ENCODE peak calls at places on chromosomes 2 and 18, in five cellular contexts. One of them, this sample, is unnamed.
A peak's percentile ranks its signal among the peaks of the same experiment; 100 is the strongest.

GRCh38 chr2:227884511-227884947 is 13.1 kb downstream of the DAW1 start:
- DNase-seq in fibroblast of villous mesenchyme: peak; percentile 77
- DNase-seq in pancreas: peak; percentile 91
- DNase-seq in CD8-positive, alpha-beta T cell: peak; percentile 36
- DNase-seq in lower lobe of right lung: peak; percentile 84
- DNase-seq in this sample: peak; percentile 76

GRCh38 chr2:96136123-96136720 is 2.1 kb downstream of the ASTL start:
- DNase-seq in fibroblast of villous mesenchyme: no peak
- DNase-seq in pancreas: no peak
- DNase-seq in CD8-positive, alpha-beta T cell: no peak
- DNase-seq in lower lobe of right lung: no peak
- DNase-seq in this sample: no peak

GRCh38 chr18:41745166-41746049 is 209.6 kb upstream of the PIK3C3 start:
- DNase-seq in fibroblast of villous mesenchyme: peak; percentile 41
- DNase-seq in pancreas: peak; percentile 60
- DNase-seq in CD8-positive, alpha-beta T cell: no peak
- DNase-seq in lower lobe of right lung: no peak
- DNase-seq in this sample: peak; percentile 46

GRCh38 chr2:212709287-212709686 is 170.7 kb upstream of the ERBB4 start:
- DNase-seq in fibroblast of villous mesenchyme: no peak
- DNase-seq in pancreas: no peak
- DNase-seq in CD8-positive, alpha-beta T cell: no peak
- DNase-seq in lower lobe of right lung: no peak
- DNase-seq in this sample: no peak

GRCh38 chr2:20135631-20136050 is 84.2 kb upstream of the LAPTM4A start:
- DNase-seq in fibroblast of villous mesenchyme: peak; percentile 70
- DNase-seq in pancreas: peak; percentile 85
- DNase-seq in CD8-positive, alpha-beta T cell: peak; percentile 19
- DNase-seq in lower lobe of right lung: peak; percentile 80
- DNase-seq in this sample: no peak

GRCh38 chr2:152016175-152017120 is 82.4 kb downstream of the CACNB4 start:
- DNase-seq in fibroblast of villous mesenchyme: no peak
- DNase-seq in pancreas: no peak
- DNase-seq in CD8-positive, alpha-beta T cell: no peak
- DNase-seq in lower lobe of right lung: no peak
- DNase-seq in this sample: no peak

GRCh38 chr2:15677141-15677911 is 85.7 kb downstream of the DDX1 start:
- DNase-seq in fibroblast of villous mesenchyme: peak; percentile 8
- DNase-seq in pancreas: no peak
- DNase-seq in CD8-positive, alpha-beta T cell: no peak
- DNase-seq in lower lobe of right lung: no peak
- DNase-seq in this sample: peak; percentile 25

GRCh38 chr2:99809259-99809900 is 319.6 kb upstream of the REV1 start:
- DNase-seq in fibroblast of villous mesenchyme: no peak
- DNase-seq in pancreas: no peak
- DNase-seq in CD8-positive, alpha-beta T cell: no peak
- DNase-seq in lower lobe of right lung: no peak
- DNase-seq in this sample: no peak

GRCh38 chr2:238615187-238615586 is 188.5 kb downstream of the ASB1 start:
- DNase-seq in fibroblast of villous mesenchyme: no peak
- DNase-seq in pancreas: no peak
- DNase-seq in CD8-positive, alpha-beta T cell: no peak
- DNase-seq in lower lobe of right lung: no peak
- DNase-seq in this sample: no peak

GRCh38 chr2:128394004-128394730 is 75.5 kb upstream of the HS6ST1 start:
- DNase-seq in fibroblast of villous mesenchyme: no peak
- DNase-seq in pancreas: peak; percentile 45
- DNase-seq in CD8-positive, alpha-beta T cell: no peak
- DNase-seq in lower lobe of right lung: no peak
- DNase-seq in this sample: no peak

GRCh38 chr18:78032574-78032973 is 782.9 kb downstream of the GALR1 start:
- DNase-seq in fibroblast of villous mesenchyme: no peak
- DNase-seq in pancreas: no peak
- DNase-seq in CD8-positive, alpha-beta T cell: no peak
- DNase-seq in lower lobe of right lung: no peak
- DNase-seq in this sample: no peak

GRCh38 chr2:195710407-195710806 is 53.4 kb downstream of the SLC39A10 start:
- DNase-seq in fibroblast of villous mesenchyme: peak; percentile 86
- DNase-seq in pancreas: no peak
- DNase-seq in CD8-positive, alpha-beta T cell: no peak
- DNase-seq in lower lobe of right lung: no peak
- DNase-seq in this sample: no peak

GRCh38 chr2:38712413-38712812 is 38.7 kb downstream of the SRSF7 start:
- DNase-seq in fibroblast of villous mesenchyme: no peak
- DNase-seq in pancreas: no peak
- DNase-seq in CD8-positive, alpha-beta T cell: no peak
- DNase-seq in lower lobe of right lung: no peak
- DNase-seq in this sample: no peak

GRCh38 chr18:22223961-22224322 is 54.6 kb downstream of the GATA6 start:
- DNase-seq in fibroblast of villous mesenchyme: no peak
- DNase-seq in pancreas: no peak
- DNase-seq in CD8-positive, alpha-beta T cell: no peak
- DNase-seq in lower lobe of right lung: no peak
- DNase-seq in this sample: no peak

GRCh38 chr2:223051580-223052375 is at the start of gene KCNE4:
- DNase-seq in fibroblast of villous mesenchyme: peak; percentile 81
- DNase-seq in pancreas: no peak
- DNase-seq in CD8-positive, alpha-beta T cell: no peak
- DNase-seq in lower lobe of right lung: no peak
- DNase-seq in this sample: no peak

GRCh38 chr2:223053431-223054192 is 1.6 kb downstream of the KCNE4 start:
- DNase-seq in fibroblast of villous mesenchyme: no peak
- DNase-seq in pancreas: no peak
- DNase-seq in CD8-positive, alpha-beta T cell: no peak
- DNase-seq in lower lobe of right lung: no peak
- DNase-seq in this sample: no peak

GRCh38 chr2:223050900-223051299 is 1.1 kb upstream of the KCNE4 start:
- DNase-seq in fibroblast of villous mesenchyme: peak; percentile 53
- DNase-seq in pancreas: no peak
- DNase-seq in CD8-positive, alpha-beta T cell: no peak
- DNase-seq in lower lobe of right lung: no peak
- DNase-seq in this sample: peak; percentile 27

GRCh38 chr2:223054193-223054781 is 2.3 kb downstream of the KCNE4 start:
- DNase-seq in fibroblast of villous mesenchyme: peak; percentile 87
- DNase-seq in pancreas: no peak
- DNase-seq in CD8-positive, alpha-beta T cell: no peak
- DNase-seq in lower lobe of right lung: no peak
- DNase-seq in this sample: no peak

DNA sequence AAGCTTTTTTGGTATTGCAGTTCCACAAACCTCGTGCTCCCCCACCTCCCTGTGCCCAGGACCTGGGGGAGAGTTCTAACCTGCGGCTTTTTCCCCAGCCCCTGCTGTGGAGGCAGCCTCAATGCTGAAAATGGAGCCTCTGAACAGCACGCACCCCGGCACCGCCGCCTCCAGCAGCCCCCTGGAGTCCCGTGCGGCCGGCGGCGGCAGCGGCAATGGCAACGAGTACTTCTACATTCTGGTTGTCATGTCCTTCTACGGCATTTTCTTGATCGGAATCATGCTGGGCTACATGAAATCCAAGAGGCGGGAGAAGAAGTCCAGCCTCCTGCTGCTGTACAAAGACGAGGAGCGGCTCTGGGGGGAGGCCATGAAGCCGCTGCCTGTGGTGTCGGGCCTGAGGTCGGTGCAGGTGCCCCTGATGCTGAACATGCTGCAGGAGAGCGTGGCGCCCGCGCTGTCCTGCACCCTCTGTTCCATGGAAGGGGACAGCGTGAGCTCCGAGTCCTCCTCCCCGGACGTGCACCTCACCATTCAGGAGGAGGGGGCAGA is 796 bp downstream of the KCNE4 start:
- DNase-seq in fibroblast of villous mesenchyme: peak; percentile 29
- DNase-seq in pancreas: no peak
- DNase-seq in CD8-positive, alpha-beta T cell: no peak
- DNase-seq in lower lobe of right lung: no peak
- DNase-seq in this sample: no peak
- H3K4me3 ChIP-seq in fibroblast of villous mesenchyme: peak overlapping the region; percentile 60
- H3K4me3 ChIP-seq in pancreas: peak overlapping the region; percentile 33
- H3K4me3 ChIP-seq in CD8-positive, alpha-beta T cell: no peak overlapping the region
- H3K4me3 ChIP-seq in lower lobe of right lung: peak overlapping the region; percentile 49
- H3K4me3 ChIP-seq in this sample: no peak overlapping the region

GRCh38 chr18:75455249-75456183 is 28.0 kb upstream of the SMIM21 start:
- DNase-seq in fibroblast of villous mesenchyme: peak; percentile 24
- DNase-seq in pancreas: peak; percentile 66
- DNase-seq in CD8-positive, alpha-beta T cell: no peak
- DNase-seq in lower lobe of right lung: no peak
- DNase-seq in this sample: no peak
- H3K4me3 ChIP-seq in fibroblast of villous mesenchyme: peak overlapping the region; percentile 43
- H3K4me3 ChIP-seq in pancreas: peak overlapping the region; percentile 36
- H3K4me3 ChIP-seq in CD8-positive, alpha-beta T cell: peak overlapping the region; percentile 15
- H3K4me3 ChIP-seq in lower lobe of right lung: peak overlapping the region; percentile 51
- H3K4me3 ChIP-seq in this sample: no peak overlapping the region

DNA sequence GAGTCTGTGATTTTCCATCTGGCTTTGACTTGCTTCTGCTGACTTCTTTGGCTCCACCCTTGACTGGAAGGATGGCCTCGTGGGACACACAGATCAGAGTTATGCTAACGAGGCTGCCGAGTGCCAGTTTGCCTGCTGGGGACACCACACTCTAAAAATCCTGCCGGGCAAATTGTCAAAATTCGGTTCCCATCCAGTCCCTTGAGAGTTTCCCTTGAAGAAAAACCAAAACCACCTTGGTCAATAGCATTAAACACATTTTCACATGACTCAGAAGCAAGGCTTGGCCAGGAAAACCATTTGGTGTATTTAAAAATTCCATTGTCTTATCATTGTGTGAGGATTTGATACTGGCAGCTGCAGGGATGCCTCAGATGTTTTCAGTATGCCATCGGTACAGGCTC is 41.4 kb downstream of the KCNE4 start:
- DNase-seq in fibroblast of villous mesenchyme: peak; percentile 21
- DNase-seq in pancreas: peak; percentile 60
- DNase-seq in CD8-positive, alpha-beta T cell: no peak
- DNase-seq in lower lobe of right lung: no peak
- DNase-seq in this sample: no peak
- H3K4me3 ChIP-seq in fibroblast of villous mesenchyme: no peak overlapping the region
- H3K4me3 ChIP-seq in pancreas: no peak overlapping the region
- H3K4me3 ChIP-seq in CD8-positive, alpha-beta T cell: no peak overlapping the region
- H3K4me3 ChIP-seq in lower lobe of right lung: no peak overlapping the region
- H3K4me3 ChIP-seq in this sample: no peak overlapping the region

GRCh38 chr2:230828272-230828961 is 36.3 kb upstream of the ITM2C start:
- DNase-seq in fibroblast of villous mesenchyme: no peak
- DNase-seq in pancreas: no peak
- DNase-seq in CD8-positive, alpha-beta T cell: no peak
- DNase-seq in lower lobe of right lung: no peak
- DNase-seq in this sample: peak; percentile 25
- H3K4me3 ChIP-seq in fibroblast of villous mesenchyme: peak overlapping the region; percentile 32
- H3K4me3 ChIP-seq in pancreas: peak overlapping the region; percentile 22
- H3K4me3 ChIP-seq in CD8-positive, alpha-beta T cell: peak overlapping the region; percentile 35
- H3K4me3 ChIP-seq in lower lobe of right lung: peak overlapping the region; percentile 39
- H3K4me3 ChIP-seq in this sample: no peak overlapping the region

This sample was measured in mucosa of descending colon.